ENCODE peak calls at places on chromosome 11, in four cellular contexts. One of them, this sample, is unnamed.

GRCh38 chr11:33988586-33989370 is 62.8 kb upstream of the CAPRIN1 start:
- DNase-seq in pons: no peak
- DNase-seq in tibial artery: no peak
- DNase-seq in kidney epithelial cell: no peak
- DNase-seq in this sample: no peak

GRCh38 chr11:111417766-111418435 is 38.8 kb upstream of the POU2AF1 start:
- DNase-seq in tibial artery: no peak
- DNase-seq in kidney epithelial cell: peak; percentile 56
- DNase-seq in pons: peak; percentile 42
- DNase-seq in this sample: peak; percentile 65

GRCh38 chr11:67406969-67407699 is 3.3 kb downstream of the TBC1D10C start:
- DNase-seq in pons: peak; percentile 75
- DNase-seq in tibial artery: no peak
- DNase-seq in kidney epithelial cell: no peak
- DNase-seq in this sample: no peak

GRCh38 chr11:60924110-60924905 is at the start of gene TMEM132A:
- DNase-seq in pons: peak; percentile 46
- DNase-seq in kidney epithelial cell: no peak
- DNase-seq in tibial artery: no peak
- DNase-seq in this sample: no peak

GRCh38 chr11:107606122-107606521 is 15.2 kb downstream of the ELMOD1 start:
- DNase-seq in tibial artery: no peak
- DNase-seq in pons: no peak
- DNase-seq in kidney epithelial cell: no peak
- DNase-seq in this sample: no peak

GRCh38 chr11:72924568-72925190 is 110.5 kb downstream of the ATG16L2 start:
- DNase-seq in tibial artery: no peak
- DNase-seq in pons: no peak
- DNase-seq in kidney epithelial cell: no peak
- DNase-seq in this sample: no peak

GRCh38 chr11:8814923-8815240 is 96.1 kb upstream of the AKIP1 start:
- DNase-seq in pons: no peak
- DNase-seq in tibial artery: no peak
- DNase-seq in kidney epithelial cell: no peak
- DNase-seq in this sample: no peak

GRCh38 chr11:2813141-2813908 is 72.2 kb downstream of the CDKN1C start:
- DNase-seq in pons: no peak
- DNase-seq in kidney epithelial cell: peak; percentile 16
- DNase-seq in tibial artery: no peak
- DNase-seq in this sample: no peak

GRCh38 chr11:124766156-124766555 is 4.1 kb upstream of the ESAM start:
- DNase-seq in pons: no peak
- DNase-seq in tibial artery: no peak
- DNase-seq in kidney epithelial cell: no peak
- DNase-seq in this sample: no peak

This sample was measured in ureter.